ENCODE peak calls at places on chromosomes 5 and 9, in eight cellular contexts. U, R, Z, M, F, Q, C and S are unnamed samples.

GRCh38 chr5:159210846-159211245 is 1.5 kb upstream of the RNF145 start:
- DNase-seq in M (no peak), R (no peak), U (peak), Z (no peak), F (no peak), C (no peak), Q (no peak), S (no peak)

GRCh38 chr5:142689081-142689480 is 3.2 kb upstream of the FGF1 start:
- DNase-seq in R (no peak), C (no peak), Z (no peak), M (no peak), F (no peak), U (no peak), Q (no peak), S (no peak)

GRCh38 chr5:10315824-10316509 is 8.3 kb upstream of the CMBL start:
- DNase-seq in C (no peak), F (no peak), U (no peak), Z (no peak), R (no peak), M (no peak), Q (no peak), S (no peak)

GRCh38 chr5:65695896-65696295 is 26.0 kb downstream of the SGTB start:
- DNase-seq in U (no peak), F (no peak), C (no peak), Z (no peak), R (no peak), M (no peak), Q (no peak), S (no peak)

GRCh38 chr9:116275418-116276295 is 122.1 kb downstream of the PAPPA start:
- DNase-seq in U (no peak), M (peak), Q (no peak), F (no peak), R (peak), Z (no peak), C (no peak), S (no peak)

GRCh38 chr9:129273136-129273895 is 95.3 kb upstream of the IER5L start:
- DNase-seq in M (no peak), Q (no peak), C (no peak), Z (no peak), R (no peak), F (peak), U (no peak), S (no peak)

GRCh38 chr9:99044827-99045226 is 60.1 kb upstream of the TGFBR1 start:
- DNase-seq in F (no peak), Q (no peak), U (no peak), Z (no peak), R (no peak), M (peak), C (no peak), S (no peak)

GRCh38 chr5:170233358-170233892 is 640 bp downstream of the C5orf58 start:
- DNase-seq in U (no peak), M (no peak), Q (no peak), R (no peak), Z (no peak), F (no peak), C (no peak), S (no peak)

GRCh38 chr5:138910546-138911185 is 35.5 kb upstream of the LRRTM2 start:
- DNase-seq in F (no peak), Q (no peak), Z (no peak), M (no peak), U (no peak), C (no peak), R (no peak), S (no peak)

GRCh38 chr9:127370651-127371648 is 26.0 kb upstream of the SLC2A8 start:
- DNase-seq in R (no peak), C (no peak), Z (no peak), F (peak), M (no peak), Q (no peak), U (peak), S (no peak)

GRCh38 chr5:27511061-27511460 is 472.7 kb upstream of the CDH9 start:
- DNase-seq in U (no peak), R (peak), Q (no peak), Z (no peak), F (no peak), M (peak), C (no peak), S (no peak)

GRCh38 chr9:98706651-98707103 is 2.1 kb downstream of the GABBR2 start:
- DNase-seq in C (no peak), M (no peak), R (peak), F (no peak), U (no peak), Z (no peak), Q (no peak), S (no peak)

GRCh38 chr9:122115176-122116035 is 22.3 kb upstream of the TTLL11 start:
- DNase-seq in Q (no peak), C (no peak), R (no peak), F (peak), U (no peak), Z (no peak), M (no peak), S (no peak)

GRCh38 chr5:172179032-172179989 is 8.7 kb downstream of the STK10 start:
- DNase-seq in C (no peak), Q (no peak), R (peak), F (no peak), M (peak), Z (no peak), U (no peak), S (no peak)

GRCh38 chr9:136693490-136694162 is 6.4 kb upstream of the AGPAT2 start:
- DNase-seq in R (no peak), F (peak), C (no peak), U (peak), Q (no peak), Z (peak), M (peak), S (no peak)

GRCh38 chr9:93183663-93184438 is at the start of gene WNK2:
- DNase-seq in Z (peak), Q (no peak), U (peak), M (no peak), R (no peak), C (no peak), F (no peak), S (peak)

GRCh38 chr9:13500034-13500433 is 220.5 kb upstream of the MPDZ start:
- DNase-seq in U (no peak), C (no peak), Q (no peak), R (no peak), F (no peak), M (no peak), Z (peak), S (no peak)

GRCh38 chr9:6078382-6079105 is 63.1 kb upstream of the RANBP6 start:
- DNase-seq in R (peak), F (no peak), M (no peak), C (no peak), Z (no peak), U (no peak), Q (no peak), S (no peak)

GRCh38 chr9:16627967-16628366 is 242.5 kb downstream of the BNC2 start:
- DNase-seq in C (peak), Q (peak), Z (peak), F (no peak), M (peak), U (peak), R (peak), S (no peak)

GRCh38 chr9:15618540-15619331 is 65.9 kb downstream of the CCDC171 start:
- DNase-seq in M (no peak), F (no peak), R (no peak), Z (no peak), C (no peak), U (no peak), Q (no peak), S (no peak)

GRCh38 chr5:73564644-73565165 is 734 bp downstream of the ANKRA2 start:
- DNase-seq in C (no peak), M (peak), Z (no peak), R (peak), Q (no peak), U (no peak), F (no peak), S (no peak)

GRCh38 chr9:21550392-21550791 is 68.3 kb upstream of the IFNE start:
- DNase-seq in M (no peak), R (no peak), U (no peak), Q (no peak), Z (no peak), F (no peak), C (no peak), S (no peak)

GRCh38 chr5:2865856-2866546 is 114.5 kb upstream of the IRX2 start:
- DNase-seq in Z (no peak), F (no peak), Q (no peak), M (no peak), U (no peak), C (no peak), R (no peak), S (no peak)

GRCh38 chr5:1463326-1464095 is 18.3 kb upstream of the SLC6A3 start:
- DNase-seq in F (no peak), M (no peak), R (no peak), Q (no peak), U (no peak), C (no peak), Z (peak), S (no peak)

GRCh38 chr9:129351058-129351641 is 173.1 kb upstream of the IER5L start:
- DNase-seq in M (no peak), Z (no peak), Q (no peak), U (no peak), F (no peak), C (no peak), R (no peak), S (no peak)

GRCh38 chr9:95952471-95952870 is 77.0 kb downstream of the ERCC6L2 start:
- DNase-seq in F (no peak), C (no peak), R (no peak), M (no peak), U (no peak), Q (no peak), Z (no peak), S (no peak)

GRCh38 chr9:128683340-128684064 is 5.5 kb upstream of the SET start:
- DNase-seq in M (peak), Q (no peak), C (no peak), R (peak), F (peak), Z (no peak), U (peak), S (peak)

GRCh38 chr9:127404631-127405030 is 7.7 kb downstream of the SLC2A8 start:
- DNase-seq in F (no peak), Z (no peak), Q (no peak), C (no peak), U (no peak), M (no peak), R (no peak), S (no peak)

GRCh38 chr5:107425541-107426031 is 245.2 kb downstream of the EFNA5 start:
- DNase-seq in U (no peak), C (peak), Z (no peak), M (peak), Q (peak), R (peak), F (no peak), S (no peak)

GRCh38 chr9:4501147-4501507 is 10.9 kb downstream of the SLC1A1 start:
- DNase-seq in R (no peak), M (no peak), Z (no peak), U (peak), Q (no peak), F (no peak), C (no peak), S (no peak)

DNA sequence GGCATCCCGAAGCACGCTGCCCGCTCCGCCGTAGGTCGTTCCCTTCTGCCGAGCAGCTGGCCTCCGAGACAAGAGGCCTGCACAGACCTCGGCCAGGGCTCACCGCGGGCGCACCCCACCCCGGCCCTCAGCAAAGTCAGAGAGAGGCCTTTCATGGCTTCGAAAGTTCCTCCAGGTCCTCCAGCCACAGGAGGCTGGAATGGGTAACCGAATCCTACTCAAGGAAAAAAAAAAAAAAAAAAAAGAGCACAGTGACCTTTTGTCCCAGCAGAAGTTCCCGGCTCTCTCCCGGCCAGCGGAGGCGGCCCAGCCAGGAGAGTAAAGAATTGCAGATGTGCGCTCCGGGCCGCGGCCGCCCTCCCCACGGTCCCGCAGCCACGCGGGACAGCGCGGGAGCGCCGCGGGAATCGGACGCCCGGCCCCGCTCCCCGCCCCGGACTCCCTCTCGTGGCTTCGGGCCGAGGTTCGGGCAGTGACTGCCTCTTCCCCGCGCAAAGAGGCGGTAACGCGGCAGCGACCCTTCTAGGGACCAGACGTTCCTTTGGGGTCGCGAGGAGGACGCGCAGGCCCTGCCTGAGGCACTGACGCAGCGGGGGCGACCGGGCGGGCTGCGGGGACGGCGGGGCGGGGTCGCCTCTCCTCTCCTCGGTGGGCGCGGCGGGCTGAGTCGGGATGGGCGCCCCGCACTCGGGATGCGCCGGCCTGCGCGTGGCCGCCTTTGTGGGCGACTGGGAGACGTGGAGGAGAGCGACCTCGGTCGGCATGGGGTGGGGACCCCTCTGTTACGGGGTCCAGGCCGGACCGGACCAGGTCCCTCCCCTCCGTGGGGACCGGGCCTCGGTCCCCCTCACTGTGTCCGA is 790 bp downstream of the GFPT2 start:
- DNase-seq in F (no peak), U (peak), Q (no peak), C (no peak), M (no peak), Z (peak), R (peak), S (no peak)
- TF ChIP-seq CTCF in F (no peak), U (no peak), Q (no peak), C (peak), M (no peak), Z (no peak), R (peak), S (no peak)

DNA sequence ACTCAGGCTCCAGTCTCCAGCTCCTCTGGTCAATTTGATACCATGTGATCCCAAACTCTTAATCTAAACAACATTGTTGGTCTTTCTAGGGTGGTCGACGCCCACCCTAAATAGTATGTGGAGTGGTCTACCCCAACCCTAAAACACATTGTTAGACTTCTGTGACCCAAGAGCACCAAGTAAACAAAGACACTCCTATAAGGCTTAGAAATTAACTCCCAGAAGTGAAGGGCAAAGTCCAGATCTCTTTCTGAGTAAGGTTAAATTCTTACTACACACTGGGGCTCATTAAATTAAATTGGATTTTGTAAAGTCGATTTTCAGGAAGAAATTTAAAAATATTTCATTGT is 75.0 kb downstream of the SLC44A1 start:
- DNase-seq in M (no peak), C (no peak), U (peak), F (no peak), R (no peak), Z (no peak), Q (no peak), S (no peak)
- TF ChIP-seq CTCF in M (no peak), C (no peak), U (no peak), F (no peak), R (no peak), Z (no peak), Q (no peak), S (no peak)

GRCh38 chr9:114507726-114508125 is 2.5 kb upstream of the WHRN start:
- DNase-seq in Z (no peak), U (peak), Q (no peak), M (no peak), F (no peak), C (no peak), R (peak), S (no peak)
- TF ChIP-seq CTCF in Z (no peak), U (peak), Q (peak), M (peak), F (peak), C (peak), R (peak), S (peak)

DNA sequence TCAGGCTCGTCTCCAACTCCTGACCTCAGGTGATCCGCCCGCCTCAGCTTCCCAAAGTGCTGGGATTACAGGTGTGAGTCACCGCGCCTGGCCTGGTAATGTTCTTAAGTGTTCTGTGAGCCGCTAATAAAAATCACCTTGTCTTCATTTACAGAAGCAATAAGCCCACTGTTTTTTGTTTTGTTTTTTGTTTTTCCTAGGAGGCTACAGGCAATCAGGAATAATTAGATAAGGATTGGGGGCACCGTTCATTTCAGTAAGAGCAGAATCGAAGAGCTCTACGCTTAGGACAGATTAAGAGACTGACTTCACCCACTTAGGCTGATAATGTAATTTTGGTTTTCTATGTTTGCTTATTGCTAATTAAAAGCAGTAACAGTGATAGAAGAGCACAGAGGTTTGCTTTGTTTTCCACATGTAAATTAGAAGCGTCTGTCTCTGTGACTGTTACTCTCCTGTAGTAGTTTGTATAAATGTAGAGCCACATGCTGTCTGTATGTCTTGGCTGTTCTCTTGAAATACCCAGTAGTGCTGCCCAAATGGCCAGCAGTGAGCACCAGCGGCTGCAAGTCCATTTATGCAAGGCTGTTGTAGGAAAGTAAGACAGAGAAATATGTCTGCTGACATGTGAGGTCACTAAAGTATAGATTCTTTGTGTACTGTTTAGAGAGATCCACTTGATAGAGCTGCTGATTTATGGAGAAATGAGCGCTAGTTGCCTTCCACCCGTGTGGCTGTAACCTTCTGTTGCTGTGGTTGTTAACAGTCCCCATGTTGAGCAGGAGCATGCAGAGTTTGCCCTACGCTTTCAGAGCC is 30.5 kb downstream of the TRIO start:
- DNase-seq in R (peak), M (peak), C (no peak), Z (no peak), F (no peak), U (no peak), Q (no peak), S (no peak)
- TF ChIP-seq CTCF in R (no peak), M (no peak), C (no peak), Z (no peak), F (no peak), U (no peak), Q (no peak), S (no peak)